ENCODE peak calls at places on chromosomes 6 and 20, in nine cellular contexts. B, D, P, W, Y, T, V, J and U are unnamed samples.

GRCh38 chr6:130681028-130681427 is 146.2 kb upstream of the SMLR1 start:
- DNase-seq in B (peak), D (no peak), P (no peak), W (no peak), Y (no peak), T (no peak), V (peak), J (no peak), U (no peak)

GRCh38 chr6:7479801-7480266 is 61.6 kb upstream of the DSP start:
- DNase-seq in B (peak), D (no peak), P (no peak), W (no peak), Y (no peak), T (peak), V (peak), J (no peak), U (no peak)

GRCh38 chr6:42013134-42013516 is 37.2 kb upstream of the TAF8 start:
- DNase-seq in B (no peak), D (no peak), P (no peak), W (no peak), Y (no peak), T (no peak), V (peak), J (peak), U (no peak)

GRCh38 chr6:142013875-142014495 is 118.7 kb upstream of the GJE1 start:
- DNase-seq in B (no peak), D (no peak), P (no peak), W (no peak), Y (no peak), T (no peak), V (no peak), J (peak), U (no peak)

GRCh38 chr6:90217621-90218496 is 78.8 kb downstream of the BACH2 start:
- DNase-seq in B (no peak), D (peak), P (no peak), W (no peak), Y (peak), T (no peak), V (no peak), J (no peak), U (no peak)

GRCh38 chr6:123380257-123380656 is 256.5 kb downstream of the TRDN start:
- DNase-seq in B (peak), D (peak), P (no peak), W (no peak), Y (no peak), T (no peak), V (peak), J (peak), U (peak)

GRCh38 chr6:145148392-145149175 is 586.7 kb downstream of the EPM2A start:
- DNase-seq in B (peak), D (no peak), P (no peak), W (peak), Y (peak), T (peak), V (peak), J (peak), U (peak)

GRCh38 chr6:84356907-84357306 is 129.5 kb upstream of the CEP162 start:
- DNase-seq in B (no peak), D (no peak), P (no peak), W (no peak), Y (no peak), T (no peak), V (no peak), J (no peak), U (no peak)

GRCh38 chr20:36992802-36993334 is 41.4 kb upstream of the SAMHD1 start:
- DNase-seq in B (no peak), D (no peak), P (no peak), W (no peak), Y (no peak), T (no peak), V (no peak), J (no peak), U (no peak)

GRCh38 chr6:1395941-1396908 is 6.8 kb downstream of the FOXF2 start:
- DNase-seq in B (no peak), D (no peak), P (no peak), W (no peak), Y (no peak), T (no peak), V (no peak), J (no peak), U (no peak)

GRCh38 chr6:39074486-39074885 is 25.9 kb downstream of the GLP1R start:
- DNase-seq in B (no peak), D (no peak), P (no peak), W (no peak), Y (no peak), T (no peak), V (no peak), J (no peak), U (no peak)

GRCh38 chr6:16807956-16808355 is 46.7 kb upstream of the ATXN1 start:
- DNase-seq in B (no peak), D (no peak), P (no peak), W (no peak), Y (no peak), T (no peak), V (no peak), J (no peak), U (no peak)

GRCh38 chr6:21615504-21615903 is 22.0 kb downstream of the SOX4 start:
- DNase-seq in B (peak), D (no peak), P (no peak), W (no peak), Y (no peak), T (no peak), V (no peak), J (no peak), U (no peak)

GRCh38 chr6:105560611-105561066 is 157.8 kb upstream of the PREP start:
- DNase-seq in B (peak), D (no peak), P (no peak), W (no peak), Y (no peak), T (no peak), V (peak), J (peak), U (peak)

GRCh38 chr6:158663465-158664167 is 13.8 kb downstream of the SYTL3 start:
- DNase-seq in B (no peak), D (no peak), P (no peak), W (no peak), Y (no peak), T (no peak), V (no peak), J (no peak), U (no peak)

GRCh38 chr6:90186637-90187361 is 109.8 kb downstream of the BACH2 start:
- DNase-seq in B (no peak), D (no peak), P (no peak), W (no peak), Y (peak), T (no peak), V (peak), J (no peak), U (no peak)

GRCh38 chr20:20083796-20084195 is 31.5 kb downstream of the CFAP61 start:
- DNase-seq in B (peak), D (no peak), P (no peak), W (no peak), Y (no peak), T (no peak), V (peak), J (no peak), U (peak)
- TF ChIP-seq CTCF in B (peak), D (peak), P (peak), W (peak), Y (peak), T (peak), V (peak), J (peak), U (peak)

GRCh38 chr20:53611449-53611894 is 17.8 kb upstream of the ZNF217 start:
- DNase-seq in B (peak), D (no peak), P (no peak), W (peak), Y (no peak), T (no peak), V (peak), J (peak), U (peak)
- TF ChIP-seq CTCF in B (no peak), D (no peak), P (no peak), W (no peak), Y (no peak), T (no peak), V (no peak), J (no peak), U (no peak)

GRCh38 chr6:45626087-45626891 is 248.6 kb upstream of the SUPT3H start:
- DNase-seq in B (peak), D (no peak), P (no peak), W (no peak), Y (no peak), T (no peak), V (peak), J (peak), U (peak)
- TF ChIP-seq CTCF in B (no peak), D (no peak), P (no peak), W (no peak), Y (no peak), T (no peak), V (no peak), J (no peak), U (no peak)

GRCh38 chr6:132868057-132868456 is 53.7 kb downstream of the RPS12 start:
- DNase-seq in B (no peak), D (no peak), P (no peak), W (no peak), Y (no peak), T (no peak), V (no peak), J (no peak), U (no peak)

GRCh38 chr6:132867055-132867454 is 52.7 kb downstream of the RPS12 start:
- DNase-seq in B (peak), D (no peak), P (no peak), W (no peak), Y (no peak), T (no peak), V (no peak), J (no peak), U (no peak)

GRCh38 chr6:132877003-132877402 is 62.6 kb downstream of the RPS12 start:
- DNase-seq in B (no peak), D (no peak), P (no peak), W (no peak), Y (no peak), T (no peak), V (no peak), J (no peak), U (no peak)

GRCh38 chr6:132872923-132873322 is 58.6 kb downstream of the RPS12 start:
- DNase-seq in B (no peak), D (no peak), P (no peak), W (no peak), Y (no peak), T (no peak), V (no peak), J (no peak), U (peak)
- TF ChIP-seq CTCF in B (no peak), D (no peak), P (no peak), W (no peak), Y (no peak), T (no peak), V (no peak), J (no peak), U (no peak)

DNA sequence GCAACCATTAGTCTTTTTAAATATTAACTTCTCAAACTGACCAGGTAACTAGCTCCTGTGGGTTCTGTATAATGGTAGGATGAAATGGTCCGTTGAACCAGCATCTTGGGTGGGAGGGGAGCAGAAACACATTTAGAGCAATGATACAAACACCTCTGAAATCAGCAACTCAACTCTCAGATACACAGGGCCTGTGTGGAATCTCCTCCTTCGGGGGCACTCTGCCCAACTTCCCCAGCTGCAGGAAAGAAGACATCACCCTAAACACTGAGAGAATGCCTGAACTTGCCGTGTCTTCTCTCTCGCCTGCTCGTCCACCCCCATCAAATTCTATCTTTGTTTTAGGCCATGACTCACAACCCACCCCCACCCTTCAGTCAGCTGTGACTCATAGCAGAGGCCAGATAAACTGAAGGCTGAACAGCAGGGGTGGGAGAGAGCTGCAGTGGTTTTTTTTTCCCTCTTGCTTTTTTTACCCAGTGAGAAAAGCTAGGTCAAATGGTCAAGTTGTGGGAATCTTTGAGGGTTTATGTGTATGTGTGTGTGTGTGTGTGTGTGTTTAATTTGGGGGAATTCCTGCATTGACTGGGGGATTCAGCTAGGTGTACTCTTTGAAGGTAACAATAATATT is 593.4 kb upstream of the JAG1 start:
- DNase-seq in B (peak), D (no peak), P (peak), W (peak), Y (no peak), T (peak), V (peak), J (peak), U (peak)
- TF ChIP-seq CTCF in B (peak), D (no peak), P (peak), W (no peak), Y (no peak), T (no peak), V (no peak), J (peak), U (no peak)

GRCh38 chr6:36075656-36076055 is 48.0 kb downstream of the MAPK14 start:
- DNase-seq in B (no peak), D (no peak), P (no peak), W (no peak), Y (no peak), T (no peak), V (no peak), J (no peak), U (peak)
- TF ChIP-seq CTCF in B (no peak), D (peak), P (no peak), W (no peak), Y (no peak), T (peak), V (no peak), J (peak), U (peak)